ENCODE peak calls at places on chromosomes 7 and 10, in six cellular contexts. M, R, X, B, H and E are unnamed samples.

GRCh38 chr10:115935731-115936130 is 337.3 kb downstream of the GFRA1 start:
- DNase-seq in B (no peak), X (no peak), R (no peak), M (no peak), H (no peak), E (no peak)

GRCh38 chr7:155918720-155919399 is 106.6 kb upstream of the SHH start:
- DNase-seq in M (no peak), R (no peak), B (no peak), H (peak; percentile 94), X (peak; percentile 68), E (no peak)

GRCh38 chr10:51860257-51860656 is 160.9 kb upstream of the CSTF2T start:
- DNase-seq in H (no peak), X (peak; percentile 7), R (no peak), B (no peak), M (no peak), E (no peak)

GRCh38 chr10:97129666-97130065 is 56.1 kb downstream of the SLIT1 start:
- DNase-seq in M (no peak), B (no peak), X (no peak), R (peak; percentile 39), H (peak; percentile 54), E (no peak)

GRCh38 chr7:159231017-159231416 is 86.3 kb upstream of the VIPR2 start:
- DNase-seq in X (no peak), M (no peak), H (no peak), B (no peak), R (no peak), E (no peak)

GRCh38 chr10:80540644-80541143 is 3.0 kb downstream of the SH2D4B start:
- DNase-seq in X (no peak), H (no peak), M (no peak), B (no peak), R (no peak), E (no peak)

GRCh38 chr10:13997650-13998049 is 333.1 kb downstream of the FRMD4A start:
- DNase-seq in B (no peak), H (no peak), X (no peak), M (no peak), R (no peak), E (no peak)

GRCh38 chr7:44489955-44490350 is 505 bp downstream of the NUDCD3 start:
- DNase-seq in R (no peak), M (no peak), B (peak; percentile 30), H (no peak), X (peak; percentile 67), E (no peak)

GRCh38 chr7:152403726-152404125 is 32.1 kb downstream of the KMT2C start:
- DNase-seq in B (no peak), M (no peak), X (no peak), R (no peak), H (no peak), E (no peak)

GRCh38 chr7:117034851-117035462 is 81.7 kb downstream of the ST7 start:
- DNase-seq in B (no peak), M (no peak), R (peak; percentile 42), X (no peak), H (no peak), E (no peak)

GRCh38 chr7:105779856-105780815 is 96.3 kb downstream of the ATXN7L1 start:
- DNase-seq in X (no peak), R (no peak), H (no peak), M (no peak), B (no peak), E (no peak)

GRCh38 chr10:95257849-95258248 is 33.0 kb downstream of the PDLIM1 start:
- DNase-seq in B (no peak), X (no peak), H (no peak), M (no peak), R (no peak), E (no peak)

GRCh38 chr7:6453737-6454136 is 6.0 kb upstream of the DAGLB start:
- DNase-seq in R (no peak), M (no peak), X (peak; percentile 87), H (peak; percentile 4), B (no peak), E (no peak)

GRCh38 chr10:15725603-15726002 is 5.9 kb upstream of the ITGA8 start:
- DNase-seq in H (no peak), X (peak; percentile 75), B (peak; percentile 50), R (no peak), M (no peak), E (no peak)

GRCh38 chr10:28532509-28533314 is at the start of gene WAC:
- DNase-seq in H (peak; percentile 98), B (peak; percentile 77), M (peak; percentile 94), X (peak; percentile 93), R (peak; percentile 83), E (peak; percentile 98)

GRCh38 chr10:3278771-3279170 is 106.2 kb upstream of the PITRM1 start:
- DNase-seq in B (no peak), R (no peak), M (no peak), H (no peak), X (no peak), E (no peak)

GRCh38 chr10:43212043-43212721 is 54.7 kb downstream of the RASGEF1A start:
- DNase-seq in H (peak; percentile 61), B (no peak), R (no peak), X (no peak), M (no peak), E (no peak)

GRCh38 chr7:71721742-71722141 is 589.8 kb downstream of the GALNT17 start:
- DNase-seq in R (no peak), X (no peak), M (no peak), B (no peak), H (no peak), E (no peak)

GRCh38 chr7:133484135-133484534 is 231.3 kb downstream of the EXOC4 start:
- DNase-seq in H (no peak), R (no peak), X (no peak), B (no peak), M (no peak), E (peak; percentile 56)

GRCh38 chr7:69820479-69821192 is 222.4 kb downstream of the AUTS2 start:
- DNase-seq in R (no peak), H (no peak), B (no peak), M (no peak), X (no peak), E (no peak)

GRCh38 chr7:112023786-112024185 is 182.4 kb downstream of the DOCK4 start:
- DNase-seq in R (no peak), M (no peak), B (no peak), X (no peak), H (no peak), E (no peak)

GRCh38 chr7:19991936-19992335 is 218.5 kb upstream of the TMEM196 start:
- DNase-seq in M (no peak), B (no peak), H (no peak), X (no peak), R (no peak), E (no peak)

GRCh38 chr10:125844673-125845300 is 21.4 kb downstream of the BCCIP start:
- DNase-seq in M (no peak), H (no peak), R (no peak), X (no peak), B (no peak), E (no peak)

GRCh38 chr10:71812913-71813590 is 38.0 kb downstream of the PSAP start:
- DNase-seq in H (no peak), R (no peak), B (no peak), M (no peak), X (no peak), E (no peak)

GRCh38 chr7:108351715-108352114 is 104.5 kb downstream of the NRCAM start:
- DNase-seq in H (no peak), X (no peak), B (no peak), R (peak; percentile 79), M (no peak), E (no peak)

GRCh38 chr10:3002304-3002703 is 65.0 kb upstream of the PFKP start:
- DNase-seq in M (no peak), R (no peak), X (no peak), H (no peak), B (no peak), E (no peak)

GRCh38 chr10:125289461-125289860 is 129.1 kb upstream of the CTBP2 start:
- DNase-seq in R (no peak), M (no peak), X (no peak), B (no peak), H (no peak), E (no peak)

GRCh38 chr7:155187061-155187785 is 110.5 kb upstream of the INSIG1 start:
- DNase-seq in H (no peak), R (no peak), M (no peak), B (no peak), X (no peak), E (no peak)

GRCh38 chr7:158910254-158911053 is 54.1 kb downstream of the DYNC2I1 start:
- DNase-seq in B (no peak), H (no peak), X (peak; percentile 28), M (no peak), R (no peak), E (no peak)

GRCh38 chr10:126592901-126593300 is 77.6 kb downstream of the C10orf90 start:
- DNase-seq in H (no peak), X (no peak), R (no peak), B (no peak), M (no peak), E (no peak)

GRCh38 chr7:126419047-126419446 is 833.7 kb downstream of the GRM8 start:
- DNase-seq in B (no peak), X (no peak), R (no peak), H (no peak), M (no peak), E (no peak)

GRCh38 chr7:47991741-47992311 is 12.4 kb upstream of the HUS1 start:
- DNase-seq in B (peak; percentile 86), H (peak; percentile 94), M (peak; percentile 72), X (no peak), R (peak; percentile 33), E (peak; percentile 77)